ENCODE peak calls at places on chromosomes 13 and 19, in five cellular contexts. K is adrenal gland, B is epithelial cell of esophagus, Z is AG04450, J is left lung. U is an unnamed sample.

GRCh38 chr19:33005440-33005839 is 33.4 kb downstream of the FAAP24 start:
- DNase-seq in Z (no peak), K (no peak), J (no peak), B (peak; percentile 70), U (no peak)

GRCh38 chr19:48135411-48135810 is 24.8 kb upstream of the PLA2G4C start:
- DNase-seq in J (no peak), Z (no peak), B (peak; percentile 13), K (no peak), U (peak; percentile 25)

GRCh38 chr13:34249546-34249945 is 431.6 kb downstream of the RFC3 start:
- DNase-seq in J (no peak), B (no peak), Z (no peak), K (no peak), U (no peak)

GRCh38 chr13:55106509-55106908 is 2034.2 kb upstream of the PRR20A start:
- DNase-seq in Z (no peak), K (no peak), J (no peak), B (no peak), U (no peak)

GRCh38 chr13:50038266-50038665 is 23.0 kb downstream of the KCNRG start:
- DNase-seq in K (no peak), Z (no peak), B (no peak), J (no peak), U (no peak)

GRCh38 chr13:34179481-34179880 is 361.5 kb downstream of the RFC3 start:
- DNase-seq in K (no peak), J (no peak), B (no peak), Z (no peak), U (no peak)

GRCh38 chr19:10270180-10270615 is 722 bp upstream of the ICAM1 start:
- DNase-seq in B (no peak), K (peak; percentile 62), Z (no peak), J (peak; percentile 92), U (peak; percentile 67)

GRCh38 chr13:94233401-94233800 is 246.1 kb downstream of the DCT start:
- DNase-seq in J (no peak), Z (peak; percentile 79), B (peak; percentile 90), K (peak; percentile 42), U (no peak)

GRCh38 chr13:75226755-75227435 is 255.1 kb downstream of the TBC1D4 start:
- DNase-seq in K (no peak), J (no peak), Z (peak; percentile 54), B (peak; percentile 88), U (no peak)

GRCh38 chr13:51341804-51342203 is 2.3 kb downstream of the SERPINE3 start:
- DNase-seq in B (no peak), J (no peak), K (no peak), Z (no peak), U (no peak)

GRCh38 chr19:2529473-2529918 is 53.6 kb downstream of the GADD45B start:
- DNase-seq in B (peak; percentile 99), K (no peak), J (no peak), Z (no peak), U (no peak)

GRCh38 chr19:13070425-13071140 is 32.1 kb downstream of the LYL1 start:
- DNase-seq in B (no peak), Z (no peak), K (no peak), J (no peak), U (no peak)

GRCh38 chr19:49690656-49691242 is at the start of gene CPT1C:
- DNase-seq in J (peak; percentile 73), K (peak; percentile 78), Z (peak; percentile 61), B (peak; percentile 78), U (peak; percentile 85)

GRCh38 chr13:26051231-26052135 is at the start of gene SHISA2:
- DNase-seq in J (peak; percentile 44), Z (no peak), B (peak; percentile 76), K (peak; percentile 31), U (peak; percentile 18)

GRCh38 chr19:11204076-11204602 is 6.8 kb upstream of the KANK2 start:
- DNase-seq in J (no peak), Z (no peak), K (no peak), B (no peak), U (no peak)

GRCh38 chr19:35328851-35329285 is at the start of gene CD22:
- DNase-seq in Z (no peak), B (no peak), K (no peak), J (no peak), U (no peak)

GRCh38 chr13:48123827-48124226 is 28.9 kb upstream of the MED4 start:
- DNase-seq in Z (no peak), K (no peak), B (peak; percentile 43), J (peak; percentile 49), U (peak; percentile 24)

GRCh38 chr13:48448285-48448962 is 35.5 kb upstream of the LPAR6 start:
- DNase-seq in K (no peak), B (peak; percentile 51), J (no peak), Z (no peak), U (no peak)

GRCh38 chr19:44684892-44685847 is 13.8 kb upstream of the CEACAM16 start:
- DNase-seq in Z (peak; percentile 54), J (peak; percentile 71), B (peak; percentile 74), K (peak; percentile 74), U (no peak)

GRCh38 chr13:57250472-57250871 is 83.5 kb downstream of the PRR20E start:
- DNase-seq in B (no peak), K (no peak), Z (no peak), J (no peak), U (no peak)

GRCh38 chr13:89310943-89311342 is 1639.8 kb downstream of the SLITRK5 start:
- DNase-seq in B (no peak), K (no peak), J (no peak), Z (no peak), U (no peak)

GRCh38 chr13:46386426-46386995 is 541 bp downstream of the RUBCNL start:
- DNase-seq in K (no peak), Z (no peak), J (no peak), B (no peak), U (no peak)

GRCh38 chr19:46748325-46749109 is 2.3 kb upstream of the STRN4 start:
- DNase-seq in K (peak; percentile 69), Z (no peak), B (peak; percentile 72), J (no peak), U (peak; percentile 80)

DNA sequence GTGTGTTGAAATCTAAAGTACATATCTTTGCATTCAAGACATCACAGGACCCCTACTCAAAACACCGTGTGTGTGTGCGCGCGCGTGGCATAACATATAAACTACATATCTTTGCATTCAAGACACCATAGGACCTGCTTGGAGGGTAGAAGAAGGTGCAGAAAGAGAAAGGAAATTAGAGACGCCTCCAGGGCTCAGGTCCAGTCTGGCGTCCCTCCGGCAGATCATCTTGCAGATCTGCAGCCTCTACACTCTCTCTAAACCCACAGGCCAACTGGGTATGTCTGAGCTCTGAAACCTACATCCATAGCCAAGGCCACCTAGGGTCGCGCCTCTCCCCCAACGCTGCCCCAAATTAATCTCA is 659 bp upstream of the PAFAH1B3 start:
- DNase-seq in J (no peak), K (no peak), Z (no peak), B (no peak), U (no peak)
- H3K4me3 ChIP-seq in J (peak overlapping the region; percentile 70), K (no peak overlapping the region), Z (peak overlapping the region; percentile 81), B (peak overlapping the region; percentile 61), U (no peak overlapping the region)

DNA sequence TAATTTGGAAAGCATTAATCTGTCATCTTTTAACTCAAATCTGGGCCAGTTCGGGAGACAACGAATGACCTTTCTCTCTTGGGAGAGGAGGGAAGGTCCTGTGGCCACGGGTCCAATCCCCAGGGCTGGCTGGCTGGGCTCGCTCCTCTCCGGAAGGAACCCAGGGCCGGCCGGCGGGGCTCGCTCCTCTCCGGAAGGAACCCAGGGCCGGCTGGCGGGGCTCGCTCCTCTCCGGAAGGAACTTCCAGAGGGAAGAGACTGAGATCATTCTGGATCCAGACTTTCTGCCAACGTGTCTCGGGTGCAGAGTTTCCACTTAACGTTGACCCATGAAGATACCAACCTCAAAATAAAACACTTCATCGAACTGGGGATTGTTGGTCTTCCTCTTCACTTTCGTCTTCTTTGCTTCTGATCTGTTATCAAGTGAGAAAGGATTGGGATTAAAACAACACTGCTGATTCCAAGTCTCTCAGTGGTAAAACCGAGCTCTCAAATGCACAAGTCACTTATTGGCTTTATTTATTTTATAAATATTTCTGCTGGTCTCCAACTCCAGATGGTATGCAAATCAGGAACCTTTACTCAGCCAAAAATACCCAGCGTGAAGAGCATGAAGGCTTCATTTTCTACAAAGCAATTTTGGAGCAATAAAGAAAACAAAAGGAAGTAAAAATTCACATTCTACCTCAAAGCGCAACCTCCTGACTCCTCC is 53.3 kb upstream of the C13orf46 start:
- DNase-seq in K (no peak), B (no peak), Z (no peak), J (no peak), U (no peak)
- H3K4me3 ChIP-seq in K (no peak overlapping the region), B (no peak overlapping the region), Z (no peak overlapping the region), J (no peak overlapping the region), U (no peak overlapping the region)

GRCh38 chr19:3768748-3769099 is 3.3 kb downstream of the RAX2 start:
- DNase-seq in J (no peak), Z (no peak), K (no peak), B (no peak), U (no peak)

GRCh38 chr19:3770136-3771032 is 1.6 kb downstream of the RAX2 start:
- DNase-seq in Z (no peak), B (no peak), K (no peak), J (no peak), U (no peak)

GRCh38 chr19:3771906-3772450 is at the start of gene RAX2:
- DNase-seq in K (no peak), J (no peak), B (no peak), Z (no peak), U (no peak)

GRCh38 chr19:3769494-3769893 is 2.5 kb downstream of the RAX2 start:
- DNase-seq in B (no peak), J (no peak), Z (no peak), K (no peak), U (no peak)

DNA sequence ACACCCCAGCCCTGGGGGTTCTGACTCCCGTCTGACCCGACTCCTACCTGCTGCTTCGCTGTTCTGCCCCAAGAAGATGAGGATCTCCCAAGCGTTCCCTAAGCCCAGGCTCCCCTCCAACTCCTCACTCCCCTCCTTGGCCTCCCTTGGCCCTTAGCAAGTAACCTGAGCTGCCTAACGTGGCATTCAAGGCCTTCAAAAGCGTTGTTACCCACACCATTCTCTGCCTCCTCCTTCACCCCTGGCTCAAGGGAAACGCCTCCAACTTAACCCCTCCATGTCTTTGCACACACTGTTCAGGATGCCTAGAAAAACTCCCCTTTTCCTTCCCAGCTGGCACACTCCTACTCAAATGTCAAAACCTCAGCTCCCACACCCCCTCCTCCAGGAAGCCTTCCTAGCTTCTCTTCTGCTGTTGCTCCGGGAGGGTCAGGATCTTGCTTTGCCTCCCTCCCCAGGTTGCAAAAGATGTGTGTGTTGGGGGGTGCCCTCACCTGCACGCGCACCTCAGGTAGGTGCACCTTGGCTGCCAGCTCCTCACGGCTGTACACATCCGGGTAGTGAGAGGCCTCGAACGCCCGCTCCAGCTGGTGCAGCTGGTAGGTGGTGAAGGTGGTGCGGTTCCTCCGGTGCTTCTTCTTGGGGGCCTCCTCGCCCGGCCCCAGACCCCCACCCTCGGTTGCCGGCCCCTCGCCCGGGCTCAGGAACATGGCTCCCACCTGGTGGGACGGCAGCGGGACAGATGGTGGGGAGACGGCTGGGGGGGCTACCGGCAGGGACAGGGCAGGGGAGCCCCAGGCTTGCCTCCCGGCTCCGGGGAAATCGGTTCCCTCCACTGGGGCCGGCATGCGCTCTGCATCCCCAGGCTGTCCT is 759 bp downstream of the RAX2 start:
- DNase-seq in B (no peak), J (no peak), Z (no peak), K (no peak), U (no peak)
- H3K4me3 ChIP-seq in B (no peak overlapping the region), J (no peak overlapping the region), Z (no peak overlapping the region), K (no peak overlapping the region), U (no peak overlapping the region)

DNA sequence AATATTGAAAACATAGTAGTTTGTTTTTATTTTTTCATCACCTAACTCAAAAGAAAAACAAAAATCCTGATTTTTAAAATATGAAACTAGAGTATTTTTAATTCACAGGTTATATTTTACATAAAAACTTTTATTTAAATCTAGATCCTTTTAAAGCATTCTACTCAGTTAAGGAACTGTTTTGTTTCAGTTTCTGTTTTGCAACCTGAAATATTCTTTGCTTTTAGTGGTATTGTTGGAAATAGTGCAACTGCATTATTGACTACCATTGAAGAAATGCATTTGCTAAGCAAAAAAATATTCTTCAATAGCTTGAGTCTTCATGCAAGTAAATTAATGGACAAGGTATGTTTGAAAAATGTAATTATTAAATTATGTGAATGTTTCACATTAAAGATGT is 43.8 kb downstream of the COG6 start:
- DNase-seq in B (no peak), K (no peak), Z (no peak), J (no peak), U (no peak)
- H3K4me3 ChIP-seq in B (no peak overlapping the region), K (no peak overlapping the region), Z (no peak overlapping the region), J (no peak overlapping the region), U (no peak overlapping the region)

U was measured in colonic mucosa.